ENCODE peak calls at places on chromosomes 12 and 14, in five cellular contexts. Q, N, K, S and V are unnamed samples.

GRCh38 chr14:90778468-90779255 is 37.6 kb downstream of the TTC7B start:
- DNase-seq in N (no peak), Q (no peak), K (no peak), S (no peak), V (no peak)

GRCh38 chr12:57758566-57759359 is 3.9 kb downstream of the MARCHF9 start:
- DNase-seq in Q (no peak), S (no peak), N (no peak), K (no peak), V (no peak)

GRCh38 chr14:59301354-59301753 is 112.9 kb downstream of the DAAM1 start:
- DNase-seq in S (no peak), N (no peak), Q (no peak), K (no peak), V (no peak)

GRCh38 chr14:66645716-66646115 is 137.8 kb downstream of the GPHN start:
- DNase-seq in S (no peak), Q (no peak), K (no peak), N (no peak), V (peak)

GRCh38 chr12:607541-608001 is 55.7 kb downstream of the NINJ2 start:
- DNase-seq in Q (no peak), K (peak), N (no peak), S (no peak), V (no peak)

GRCh38 chr12:25585021-25585523 is 32.0 kb upstream of the LMNTD1 start:
- DNase-seq in N (peak), S (no peak), Q (peak), K (no peak), V (no peak)

GRCh38 chr12:68890701-68891113 is 42.3 kb downstream of the CPM start:
- DNase-seq in S (no peak), Q (peak), N (no peak), K (peak), V (no peak)

GRCh38 chr14:104373055-104373854 is 206.3 kb upstream of the C14orf180 start:
- DNase-seq in K (no peak), Q (no peak), N (no peak), S (no peak), V (no peak)

GRCh38 chr14:56247495-56248087 is 129.4 kb downstream of the PELI2 start:
- DNase-seq in S (no peak), N (peak), Q (no peak), K (no peak), V (peak)

GRCh38 chr12:50224026-50224692 is 57.0 kb upstream of the CERS5 start:
- DNase-seq in N (peak), K (no peak), Q (no peak), S (no peak), V (peak)

GRCh38 chr14:50523271-50524041 is 8.9 kb downstream of the MAP4K5 start:
- DNase-seq in S (no peak), K (no peak), N (no peak), Q (no peak), V (no peak)

GRCh38 chr12:1212529-1212928 is 221.5 kb downstream of the ERC1 start:
- DNase-seq in Q (no peak), S (no peak), K (no peak), N (no peak), V (no peak)

GRCh38 chr12:78671295-78671694 is 193.3 kb upstream of the SYT1 start:
- DNase-seq in N (peak), S (no peak), Q (no peak), K (no peak), V (peak)

GRCh38 chr14:36529062-36529461 is 9.0 kb upstream of the NKX2-1 start:
- DNase-seq in Q (no peak), K (no peak), S (no peak), N (no peak), V (no peak)

GRCh38 chr14:95500201-95500681 is 16.2 kb downstream of the SYNE3 start:
- DNase-seq in S (no peak), N (no peak), Q (peak), K (no peak), V (no peak)

GRCh38 chr12:104358353-104359003 is 54.9 kb downstream of the EID3 start:
- DNase-seq in S (no peak), Q (peak), N (no peak), K (peak), V (peak)

GRCh38 chr12:40727774-40728483 is 35.7 kb downstream of the CNTN1 start:
- DNase-seq in S (no peak), K (no peak), N (no peak), Q (no peak), V (no peak)

GRCh38 chr12:53060721-53061276 is 10.9 kb downstream of the TNS2 start:
- DNase-seq in N (no peak), S (no peak), Q (peak), K (no peak), V (no peak)

GRCh38 chr14:39025810-39026627 is 77.0 kb downstream of the SEC23A start:
- DNase-seq in S (no peak), K (no peak), N (no peak), Q (no peak), V (no peak)

GRCh38 chr12:45050331-45050750 is 558 bp downstream of the DBX2 start:
- DNase-seq in S (no peak), N (no peak), K (no peak), Q (peak), V (no peak)

DNA sequence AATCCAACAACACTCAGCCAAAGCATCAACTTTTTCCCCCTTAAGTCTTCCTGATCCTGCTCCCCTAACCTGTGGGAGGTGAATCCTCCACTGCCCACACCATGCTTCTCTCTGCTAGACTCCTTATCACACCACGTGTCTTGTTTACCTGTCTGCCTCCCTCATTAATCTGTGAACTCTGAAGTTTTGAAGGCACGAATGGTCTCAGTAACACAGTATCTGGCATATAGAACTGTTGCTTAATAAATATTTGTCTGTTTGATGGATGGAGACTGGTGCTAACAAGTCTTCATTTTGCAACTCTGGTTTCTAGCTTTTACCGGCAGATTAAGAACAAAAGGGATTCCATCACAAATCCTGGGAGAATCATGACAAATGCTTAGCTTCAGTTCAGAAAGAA is 267.3 kb downstream of the APAF1 start:
- DNase-seq in K (no peak), N (no peak), S (no peak), Q (no peak), V (no peak)
- TF ChIP-seq CTCF in K (no peak), N (no peak), S (no peak), Q (no peak), V (no peak)

DNA sequence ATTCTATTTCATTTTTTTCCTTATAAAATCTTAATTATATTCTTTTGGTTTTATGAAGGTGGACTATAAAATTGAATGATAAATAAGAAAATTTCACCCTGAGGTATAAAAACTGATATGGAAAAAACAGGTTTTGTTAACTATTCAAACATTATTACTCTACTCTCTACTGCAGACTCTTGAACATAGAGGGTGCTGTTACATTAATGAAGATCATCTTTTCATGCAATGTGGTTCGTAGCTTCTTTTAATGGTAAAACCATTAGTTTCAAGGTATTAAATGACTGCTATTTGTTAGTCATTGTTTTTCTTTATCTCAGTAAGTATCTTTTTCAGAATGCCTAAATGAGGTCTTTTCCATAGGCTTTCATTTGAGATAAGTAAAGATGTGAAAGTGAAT is 510.4 kb downstream of the SLC16A7 start:
- DNase-seq in Q (no peak), S (peak), K (no peak), N (peak), V (peak)
- TF ChIP-seq CTCF in Q (no peak), S (no peak), K (no peak), N (peak), V (peak)

DNA sequence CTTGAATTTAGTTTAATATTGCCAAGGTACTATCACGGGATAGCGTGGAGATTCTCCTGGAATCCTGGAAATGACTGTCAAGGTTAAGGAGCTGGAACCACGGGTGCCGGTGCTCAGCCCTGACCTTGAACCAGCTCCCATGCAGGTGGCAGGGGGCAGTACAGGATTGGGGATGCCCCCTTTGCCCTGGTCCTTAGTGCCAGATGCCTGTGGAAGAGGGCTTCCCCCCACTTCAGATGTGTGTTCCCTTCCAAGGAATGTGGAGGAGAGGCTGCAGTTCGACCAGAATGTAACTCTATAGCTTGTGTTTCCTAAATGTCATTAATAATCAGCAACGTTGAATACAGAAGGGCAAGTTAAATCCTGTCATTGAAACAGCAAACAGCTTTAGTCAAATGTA is 258.9 kb downstream of the VRK1 start:
- DNase-seq in S (no peak), Q (no peak), N (no peak), K (no peak), V (no peak)
- TF ChIP-seq CTCF in S (no peak), Q (no peak), N (no peak), K (no peak), V (no peak)

DNA sequence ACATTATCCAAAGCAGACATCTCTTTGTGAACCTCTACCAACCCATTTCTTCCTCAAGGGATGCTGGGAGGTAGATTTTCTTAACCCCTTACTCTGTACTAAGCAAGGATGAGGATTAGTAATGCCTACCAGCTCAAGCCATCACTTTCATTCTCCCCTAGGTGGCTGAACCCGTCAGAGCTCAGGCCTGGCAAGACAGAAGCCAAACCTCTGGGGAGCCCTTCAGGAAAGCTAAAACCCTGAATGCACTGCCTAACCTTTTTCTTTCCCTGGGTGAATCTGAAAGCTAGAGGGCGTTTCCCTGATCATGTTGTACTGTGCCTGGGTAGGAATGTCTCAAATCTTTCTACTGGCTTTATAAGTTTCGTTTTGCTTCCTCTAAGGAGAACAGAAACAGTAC is 617.3 kb downstream of the RPL10L start:
- DNase-seq in K (no peak), N (no peak), S (no peak), Q (no peak), V (no peak)
- TF ChIP-seq CTCF in K (no peak), N (no peak), S (no peak), Q (no peak), V (no peak)